ENCODE peak calls at places on chromosomes 7 and 10, in six cellular contexts. One of them, this sample, is unnamed.

GRCh38 chr10:59879363-59879935 is 26.9 kb downstream of the CCDC6 start:
- DNase-seq in K562: no peak
- DNase-seq in H1: no peak
- DNase-seq in SK-N-SH: no peak
- DNase-seq in GM12878: no peak
- DNase-seq in HepG2: no peak
- DNase-seq in this sample: no peak

GRCh38 chr7:56125831-56126230 is 9.6 kb upstream of the NUPR2 start:
- DNase-seq in HepG2: no peak
- DNase-seq in GM12878: no peak
- DNase-seq in SK-N-SH: no peak
- DNase-seq in K562: no peak
- DNase-seq in H1: no peak
- DNase-seq in this sample: no peak

GRCh38 chr10:63129888-63130287 is 3.2 kb upstream of the NRBF2 start:
- DNase-seq in H1: no peak
- DNase-seq in GM12878: no peak
- DNase-seq in HepG2: no peak
- DNase-seq in SK-N-SH: no peak
- DNase-seq in K562: no peak
- DNase-seq in this sample: no peak

GRCh38 chr10:72319416-72320254 is 35.1 kb downstream of the DNAJB12 start:
- DNase-seq in K562: no peak
- DNase-seq in GM12878: no peak
- DNase-seq in HepG2: peak
- DNase-seq in H1: no peak
- DNase-seq in SK-N-SH: peak
- DNase-seq in this sample: peak

GRCh38 chr7:70720191-70720873 is 411.6 kb upstream of the GALNT17 start:
- DNase-seq in HepG2: no peak
- DNase-seq in GM12878: no peak
- DNase-seq in K562: no peak
- DNase-seq in H1: no peak
- DNase-seq in SK-N-SH: no peak
- DNase-seq in this sample: no peak

GRCh38 chr10:123517901-123518300 is 148.3 kb upstream of the GPR26 start:
- DNase-seq in K562: no peak
- DNase-seq in HepG2: no peak
- DNase-seq in SK-N-SH: no peak
- DNase-seq in H1: no peak
- DNase-seq in GM12878: no peak
- DNase-seq in this sample: no peak

GRCh38 chr7:135291809-135292253 is 58.2 kb downstream of the STRA8 start:
- DNase-seq in K562: no peak
- DNase-seq in HepG2: peak
- DNase-seq in H1: no peak
- DNase-seq in GM12878: no peak
- DNase-seq in SK-N-SH: no peak
- DNase-seq in this sample: no peak

GRCh38 chr7:18675579-18675978 is 180.0 kb downstream of the HDAC9 start:
- DNase-seq in H1: no peak
- DNase-seq in K562: no peak
- DNase-seq in HepG2: no peak
- DNase-seq in GM12878: no peak
- DNase-seq in SK-N-SH: no peak
- DNase-seq in this sample: no peak

GRCh38 chr10:123999956-124000615 is 93.3 kb downstream of the CHST15 start:
- DNase-seq in H1: no peak
- DNase-seq in K562: no peak
- DNase-seq in SK-N-SH: peak
- DNase-seq in HepG2: no peak
- DNase-seq in GM12878: no peak
- DNase-seq in this sample: no peak

GRCh38 chr7:29783671-29784070 is 22.6 kb upstream of the WIPF3 start:
- DNase-seq in SK-N-SH: no peak
- DNase-seq in H1: no peak
- DNase-seq in GM12878: no peak
- DNase-seq in HepG2: no peak
- DNase-seq in K562: no peak
- DNase-seq in this sample: no peak

GRCh38 chr7:115775981-115776380 is 254.6 kb downstream of the TFEC start:
- DNase-seq in K562: no peak
- DNase-seq in H1: no peak
- DNase-seq in HepG2: no peak
- DNase-seq in SK-N-SH: no peak
- DNase-seq in GM12878: no peak
- DNase-seq in this sample: no peak

GRCh38 chr10:28631896-28632596 is 45.3 kb upstream of the BAMBI start:
- DNase-seq in K562: no peak
- DNase-seq in SK-N-SH: no peak
- DNase-seq in GM12878: no peak
- DNase-seq in H1: no peak
- DNase-seq in HepG2: peak
- DNase-seq in this sample: no peak

GRCh38 chr7:120740348-120740747 is 117.6 kb downstream of the TSPAN12 start:
- DNase-seq in SK-N-SH: no peak
- DNase-seq in H1: no peak
- DNase-seq in K562: no peak
- DNase-seq in HepG2: no peak
- DNase-seq in GM12878: no peak
- DNase-seq in this sample: no peak

GRCh38 chr10:114540191-114540590 is 117.9 kb downstream of the ABLIM1 start:
- DNase-seq in SK-N-SH: no peak
- DNase-seq in GM12878: no peak
- DNase-seq in H1: no peak
- DNase-seq in K562: no peak
- DNase-seq in HepG2: no peak
- DNase-seq in this sample: no peak

GRCh38 chr7:105743351-105743812 is 133.0 kb downstream of the ATXN7L1 start:
- DNase-seq in K562: no peak
- DNase-seq in GM12878: no peak
- DNase-seq in SK-N-SH: no peak
- DNase-seq in H1: no peak
- DNase-seq in HepG2: no peak
- DNase-seq in this sample: peak

GRCh38 chr10:24008164-24009066 is 200.5 kb upstream of the KIAA1217 start:
- DNase-seq in H1: no peak
- DNase-seq in GM12878: no peak
- DNase-seq in K562: no peak
- DNase-seq in HepG2: peak
- DNase-seq in SK-N-SH: no peak
- DNase-seq in this sample: no peak

GRCh38 chr7:50653116-50653854 is 88.1 kb upstream of the DDC start:
- DNase-seq in K562: no peak
- DNase-seq in GM12878: no peak
- DNase-seq in SK-N-SH: no peak
- DNase-seq in H1: no peak
- DNase-seq in HepG2: peak
- DNase-seq in this sample: no peak

GRCh38 chr10:78042058-78042751 is 8.5 kb downstream of the RPS24 start:
- DNase-seq in K562: no peak
- DNase-seq in SK-N-SH: no peak
- DNase-seq in HepG2: no peak
- DNase-seq in GM12878: no peak
- DNase-seq in H1: no peak
- DNase-seq in this sample: no peak

GRCh38 chr7:40197527-40197926 is 62.7 kb downstream of the SUGCT start:
- DNase-seq in SK-N-SH: no peak
- DNase-seq in GM12878: no peak
- DNase-seq in HepG2: no peak
- DNase-seq in K562: no peak
- DNase-seq in H1: no peak
- DNase-seq in this sample: no peak

GRCh38 chr10:64863836-64864235 is 1342.6 kb downstream of the REEP3 start:
- DNase-seq in HepG2: no peak
- DNase-seq in H1: no peak
- DNase-seq in K562: no peak
- DNase-seq in SK-N-SH: peak
- DNase-seq in GM12878: no peak
- DNase-seq in this sample: no peak

GRCh38 chr10:129780158-129780557 is 183.9 kb downstream of the EBF3 start:
- DNase-seq in K562: no peak
- DNase-seq in SK-N-SH: no peak
- DNase-seq in GM12878: no peak
- DNase-seq in H1: no peak
- DNase-seq in HepG2: no peak
- DNase-seq in this sample: no peak
- TF ChIP-seq GABPA in K562: no peak
- TF ChIP-seq GABPA in SK-N-SH: no peak
- TF ChIP-seq GABPA in GM12878: no peak
- TF ChIP-seq GABPA in H1: no peak
- TF ChIP-seq GABPA in HepG2: no peak
- TF ChIP-seq GABPA in this sample: no peak

GRCh38 chr7:26863504-26864308 is 684 bp downstream of the SKAP2 start:
- DNase-seq in K562: peak
- DNase-seq in GM12878: peak
- DNase-seq in H1: no peak
- DNase-seq in HepG2: peak
- DNase-seq in SK-N-SH: no peak
- DNase-seq in this sample: peak
- TF ChIP-seq GABPA in K562: no peak
- TF ChIP-seq GABPA in GM12878: peak
- TF ChIP-seq GABPA in H1: no peak
- TF ChIP-seq GABPA in HepG2: no peak
- TF ChIP-seq GABPA in SK-N-SH: no peak
- TF ChIP-seq GABPA in this sample: no peak

GRCh38 chr10:89327803-89328441 is at the start of gene IFIT3:
- DNase-seq in K562: peak
- DNase-seq in H1: no peak
- DNase-seq in GM12878: peak
- DNase-seq in HepG2: peak
- DNase-seq in SK-N-SH: peak
- DNase-seq in this sample: peak
- TF ChIP-seq GABPA in K562: peak
- TF ChIP-seq GABPA in H1: no peak
- TF ChIP-seq GABPA in GM12878: no peak
- TF ChIP-seq GABPA in HepG2: peak
- TF ChIP-seq GABPA in SK-N-SH: peak
- TF ChIP-seq GABPA in this sample: no peak

DNA sequence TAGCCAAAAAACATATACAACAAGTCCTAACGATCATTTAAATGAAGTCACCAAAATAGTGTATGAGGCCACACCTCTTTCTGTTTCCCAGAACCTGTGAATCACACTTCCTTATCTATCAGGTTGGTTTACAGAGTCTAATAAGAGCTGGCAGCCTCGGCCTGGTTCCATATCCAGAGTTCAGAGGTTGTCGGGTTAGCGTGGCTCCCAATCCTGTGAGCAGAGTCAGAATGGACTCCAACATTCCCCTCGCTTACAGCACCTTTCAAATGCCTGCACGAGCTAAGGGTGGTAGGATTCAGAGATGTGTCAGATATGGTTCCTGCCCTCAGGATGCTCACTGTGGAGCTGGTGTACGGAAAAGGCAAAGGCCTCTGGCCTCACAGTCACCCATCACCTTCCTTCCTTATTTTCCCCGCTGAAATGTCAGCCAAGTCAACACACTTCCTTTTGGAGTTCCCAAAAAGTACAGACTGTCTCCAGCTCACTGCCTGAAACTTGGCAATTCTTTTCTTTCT is 6.0 kb downstream of the IL15RA start:
- DNase-seq in H1: no peak
- DNase-seq in SK-N-SH: no peak
- DNase-seq in GM12878: no peak
- DNase-seq in K562: peak
- DNase-seq in HepG2: no peak
- DNase-seq in this sample: no peak
- TF ChIP-seq GABPA in H1: no peak
- TF ChIP-seq GABPA in SK-N-SH: no peak
- TF ChIP-seq GABPA in GM12878: no peak
- TF ChIP-seq GABPA in K562: no peak
- TF ChIP-seq GABPA in HepG2: no peak
- TF ChIP-seq GABPA in this sample: no peak

DNA sequence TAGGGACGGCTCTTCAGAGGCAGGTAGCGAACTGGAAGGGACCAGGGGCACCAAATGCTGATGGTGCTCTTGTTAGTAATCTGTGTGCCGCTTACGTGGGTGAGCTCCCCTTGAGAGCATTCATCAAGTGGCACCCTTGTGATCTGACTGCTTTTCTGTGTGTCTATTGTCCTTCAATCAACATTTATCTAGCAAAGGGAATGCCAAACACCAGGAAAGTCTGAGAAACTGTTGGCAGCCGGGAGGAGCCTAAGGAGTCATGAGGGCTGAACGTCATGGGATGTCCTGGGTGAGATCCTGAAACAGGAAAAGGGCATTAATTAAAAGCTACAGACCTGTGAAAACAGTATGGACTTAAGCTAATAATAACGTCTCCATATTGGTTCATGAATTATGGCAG is 733.1 kb downstream of the TYW1 start:
- DNase-seq in GM12878: no peak
- DNase-seq in K562: no peak
- DNase-seq in SK-N-SH: no peak
- DNase-seq in H1: no peak
- DNase-seq in HepG2: no peak
- DNase-seq in this sample: no peak
- TF ChIP-seq GABPA in GM12878: no peak
- TF ChIP-seq GABPA in K562: no peak
- TF ChIP-seq GABPA in SK-N-SH: no peak
- TF ChIP-seq GABPA in H1: no peak
- TF ChIP-seq GABPA in HepG2: no peak
- TF ChIP-seq GABPA in this sample: no peak

GRCh38 chr7:158772916-158773315 is 56.4 kb downstream of the ESYT2 start:
- DNase-seq in HepG2: no peak
- DNase-seq in H1: no peak
- DNase-seq in GM12878: no peak
- DNase-seq in SK-N-SH: no peak
- DNase-seq in K562: no peak
- DNase-seq in this sample: no peak
- TF ChIP-seq GABPA in HepG2: no peak
- TF ChIP-seq GABPA in H1: no peak
- TF ChIP-seq GABPA in GM12878: no peak
- TF ChIP-seq GABPA in SK-N-SH: no peak
- TF ChIP-seq GABPA in K562: no peak
- TF ChIP-seq GABPA in this sample: no peak